ENCODE peak calls at places on chromosomes 1 and 21, in four cellular contexts. One of them, this sample, is unnamed.

GRCh38 chr1:192512426-192513125 is 63.0 kb upstream of the RGS1 start:
- DNase-seq in fibroblast of lung: no peak
- DNase-seq in endodermal cell: no peak
- DNase-seq in astrocyte of the spinal cord: no peak
- DNase-seq in this sample: no peak

GRCh38 chr1:24435782-24436365 is 20.3 kb downstream of the NIPAL3 start:
- DNase-seq in fibroblast of lung: no peak
- DNase-seq in endodermal cell: no peak
- DNase-seq in astrocyte of the spinal cord: no peak
- DNase-seq in this sample: no peak

GRCh38 chr1:26409191-26409751 is 1.3 kb upstream of the LIN28A start:
- DNase-seq in fibroblast of lung: no peak
- DNase-seq in endodermal cell: peak
- DNase-seq in astrocyte of the spinal cord: no peak
- DNase-seq in this sample: no peak

GRCh38 chr1:183227382-183227781 is 41.3 kb downstream of the LAMC2 start:
- DNase-seq in fibroblast of lung: no peak
- DNase-seq in endodermal cell: no peak
- DNase-seq in astrocyte of the spinal cord: no peak
- DNase-seq in this sample: no peak

GRCh38 chr1:114703242-114703641 is 7.9 kb upstream of the AMPD1 start:
- DNase-seq in fibroblast of lung: peak
- DNase-seq in endodermal cell: no peak
- DNase-seq in astrocyte of the spinal cord: no peak
- DNase-seq in this sample: no peak

GRCh38 chr21:15015622-15016471 is 49.0 kb downstream of the NRIP1 start:
- DNase-seq in fibroblast of lung: peak
- DNase-seq in endodermal cell: no peak
- DNase-seq in astrocyte of the spinal cord: peak
- DNase-seq in this sample: peak

GRCh38 chr1:189500777-189501176 is 976.9 kb downstream of the BRINP3 start:
- DNase-seq in fibroblast of lung: peak
- DNase-seq in endodermal cell: no peak
- DNase-seq in astrocyte of the spinal cord: peak
- DNase-seq in this sample: peak

GRCh38 chr1:43256675-43257570 is 12.9 kb upstream of the TMEM125 start:
- DNase-seq in fibroblast of lung: no peak
- DNase-seq in endodermal cell: no peak
- DNase-seq in astrocyte of the spinal cord: no peak
- DNase-seq in this sample: no peak

GRCh38 chr1:235938714-235939487 is 72.2 kb upstream of the LYST start:
- DNase-seq in fibroblast of lung: no peak
- DNase-seq in endodermal cell: no peak
- DNase-seq in astrocyte of the spinal cord: no peak
- DNase-seq in this sample: no peak

GRCh38 chr1:204445860-204446412 is 34.3 kb upstream of the PPP1R15B start:
- DNase-seq in fibroblast of lung: peak
- DNase-seq in endodermal cell: peak
- DNase-seq in astrocyte of the spinal cord: no peak
- DNase-seq in this sample: no peak

GRCh38 chr1:217484881-217485280 is 146.0 kb downstream of the GPATCH2 start:
- DNase-seq in fibroblast of lung: no peak
- DNase-seq in endodermal cell: no peak
- DNase-seq in astrocyte of the spinal cord: no peak
- DNase-seq in this sample: no peak

GRCh38 chr1:91813813-91814212 is 72.1 kb downstream of the TGFBR3 start:
- DNase-seq in fibroblast of lung: no peak
- DNase-seq in endodermal cell: no peak
- DNase-seq in astrocyte of the spinal cord: no peak
- DNase-seq in this sample: no peak

GRCh38 chr1:184237588-184237987 is 149.2 kb upstream of the C1orf21 start:
- DNase-seq in fibroblast of lung: no peak
- DNase-seq in endodermal cell: no peak
- DNase-seq in astrocyte of the spinal cord: no peak
- DNase-seq in this sample: no peak

GRCh38 chr1:169109561-169110134 is 3.2 kb downstream of the ATP1B1 start:
- DNase-seq in fibroblast of lung: peak
- DNase-seq in endodermal cell: peak
- DNase-seq in astrocyte of the spinal cord: peak
- DNase-seq in this sample: peak

GRCh38 chr1:45116340-45116739 is 90.1 kb downstream of the ZSWIM5 start:
- DNase-seq in fibroblast of lung: no peak
- DNase-seq in endodermal cell: no peak
- DNase-seq in astrocyte of the spinal cord: no peak
- DNase-seq in this sample: no peak

GRCh38 chr1:234987415-234988159 is 141.1 kb downstream of the TOMM20 start:
- DNase-seq in fibroblast of lung: peak
- DNase-seq in endodermal cell: peak
- DNase-seq in astrocyte of the spinal cord: peak
- DNase-seq in this sample: peak

GRCh38 chr1:82485591-82486369 is 685.0 kb downstream of the ADGRL2 start:
- DNase-seq in fibroblast of lung: peak
- DNase-seq in endodermal cell: peak
- DNase-seq in astrocyte of the spinal cord: peak
- DNase-seq in this sample: peak

GRCh38 chr1:53025778-53026131 is 36.3 kb upstream of the PODN start:
- DNase-seq in fibroblast of lung: peak
- DNase-seq in endodermal cell: no peak
- DNase-seq in astrocyte of the spinal cord: no peak
- DNase-seq in this sample: no peak

GRCh38 chr1:21520899-21521716 is 11.9 kb downstream of the ALPL start:
- DNase-seq in fibroblast of lung: peak
- DNase-seq in endodermal cell: peak
- DNase-seq in astrocyte of the spinal cord: peak
- DNase-seq in this sample: peak

GRCh38 chr1:10708807-10709523 is 87.5 kb downstream of the CASZ1 start:
- DNase-seq in fibroblast of lung: no peak
- DNase-seq in endodermal cell: no peak
- DNase-seq in astrocyte of the spinal cord: no peak
- DNase-seq in this sample: no peak

GRCh38 chr1:172654535-172654934 is 4.4 kb upstream of the FASLG start:
- DNase-seq in fibroblast of lung: peak
- DNase-seq in endodermal cell: no peak
- DNase-seq in astrocyte of the spinal cord: peak
- DNase-seq in this sample: peak

GRCh38 chr1:226397011-226397926 is 10.6 kb downstream of the PARP1 start:
- DNase-seq in fibroblast of lung: no peak
- DNase-seq in endodermal cell: no peak
- DNase-seq in astrocyte of the spinal cord: no peak
- DNase-seq in this sample: no peak

GRCh38 chr1:205519541-205520131 is 15.2 kb downstream of the CDK18 start:
- DNase-seq in fibroblast of lung: peak
- DNase-seq in endodermal cell: peak
- DNase-seq in astrocyte of the spinal cord: no peak
- DNase-seq in this sample: no peak

GRCh38 chr1:61244114-61244513 is 161.8 kb downstream of the NFIA start:
- DNase-seq in fibroblast of lung: peak
- DNase-seq in endodermal cell: no peak
- DNase-seq in astrocyte of the spinal cord: peak
- DNase-seq in this sample: peak

GRCh38 chr1:245444971-245445370 is 290.2 kb downstream of the KIF26B start:
- DNase-seq in fibroblast of lung: no peak
- DNase-seq in endodermal cell: peak
- DNase-seq in astrocyte of the spinal cord: no peak
- DNase-seq in this sample: no peak

GRCh38 chr1:36369061-36369470 is 16.7 kb downstream of the STK40 start:
- DNase-seq in fibroblast of lung: peak
- DNase-seq in endodermal cell: peak
- DNase-seq in astrocyte of the spinal cord: peak
- DNase-seq in this sample: peak

GRCh38 chr1:12097321-12097720 is 34.2 kb downstream of the TNFRSF8 start:
- DNase-seq in fibroblast of lung: no peak
- DNase-seq in endodermal cell: no peak
- DNase-seq in astrocyte of the spinal cord: no peak
- DNase-seq in this sample: no peak

GRCh38 chr1:100361249-100362089 is 9.2 kb downstream of the CDC14A start:
- DNase-seq in fibroblast of lung: no peak
- DNase-seq in endodermal cell: no peak
- DNase-seq in astrocyte of the spinal cord: no peak
- DNase-seq in this sample: no peak

GRCh38 chr1:100363831-100364230 is 11.5 kb downstream of the CDC14A start:
- DNase-seq in fibroblast of lung: no peak
- DNase-seq in endodermal cell: no peak
- DNase-seq in astrocyte of the spinal cord: no peak
- DNase-seq in this sample: no peak

GRCh38 chr1:100366209-100366525 is 13.9 kb downstream of the CDC14A start:
- DNase-seq in fibroblast of lung: no peak
- DNase-seq in endodermal cell: no peak
- DNase-seq in astrocyte of the spinal cord: no peak
- DNase-seq in this sample: no peak

GRCh38 chr1:100362821-100363466 is 10.6 kb downstream of the CDC14A start:
- DNase-seq in fibroblast of lung: no peak
- DNase-seq in endodermal cell: peak
- DNase-seq in astrocyte of the spinal cord: peak
- DNase-seq in this sample: peak

DNA sequence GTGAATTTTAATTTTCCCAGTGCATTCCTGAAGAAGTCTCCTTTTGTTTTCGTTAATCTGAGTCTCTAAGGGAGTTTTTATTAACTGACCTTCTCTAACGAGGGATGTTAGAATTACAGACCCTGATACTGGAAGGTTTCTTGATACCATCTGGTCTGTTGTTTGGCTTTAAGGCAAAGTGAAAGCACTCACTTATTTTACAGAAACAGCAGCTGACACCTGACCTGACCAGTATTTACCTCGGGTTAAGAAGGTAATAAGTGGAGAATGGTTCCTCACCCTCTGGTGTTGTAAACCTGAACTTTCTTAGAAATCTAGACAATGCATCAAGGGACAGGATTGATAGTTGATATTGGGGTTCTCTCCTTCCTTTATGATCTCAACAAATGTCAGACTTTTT is 12.4 kb downstream of the CDC14A start:
- DNase-seq in fibroblast of lung: no peak
- DNase-seq in endodermal cell: no peak
- DNase-seq in astrocyte of the spinal cord: no peak
- DNase-seq in this sample: no peak
- H3K4me3 ChIP-seq in fibroblast of lung: no peak
- H3K4me3 ChIP-seq in endodermal cell: no peak
- H3K4me3 ChIP-seq in astrocyte of the spinal cord: no peak
- H3K4me3 ChIP-seq in this sample: no peak

GRCh38 chr21:16539041-16539440 is 809.3 kb downstream of the USP25 start:
- DNase-seq in fibroblast of lung: no peak
- DNase-seq in endodermal cell: no peak
- DNase-seq in astrocyte of the spinal cord: peak
- DNase-seq in this sample: no peak

GRCh38 chr21:16534408-16535099 is 804.8 kb downstream of the USP25 start:
- DNase-seq in fibroblast of lung: peak
- DNase-seq in endodermal cell: no peak
- DNase-seq in astrocyte of the spinal cord: peak
- DNase-seq in this sample: peak

GRCh38 chr21:16535100-16535418 is 805.3 kb downstream of the USP25 start:
- DNase-seq in fibroblast of lung: peak
- DNase-seq in endodermal cell: no peak
- DNase-seq in astrocyte of the spinal cord: peak
- DNase-seq in this sample: peak

GRCh38 chr21:16533692-16534407 is 804.1 kb downstream of the USP25 start:
- DNase-seq in fibroblast of lung: no peak
- DNase-seq in endodermal cell: no peak
- DNase-seq in astrocyte of the spinal cord: no peak
- DNase-seq in this sample: no peak

GRCh38 chr21:16536661-16537359 is 807.0 kb downstream of the USP25 start:
- DNase-seq in fibroblast of lung: peak
- DNase-seq in endodermal cell: no peak
- DNase-seq in astrocyte of the spinal cord: peak
- DNase-seq in this sample: no peak
- H3K4me3 ChIP-seq in fibroblast of lung: peak
- H3K4me3 ChIP-seq in endodermal cell: no peak
- H3K4me3 ChIP-seq in astrocyte of the spinal cord: peak
- H3K4me3 ChIP-seq in this sample: peak

DNA sequence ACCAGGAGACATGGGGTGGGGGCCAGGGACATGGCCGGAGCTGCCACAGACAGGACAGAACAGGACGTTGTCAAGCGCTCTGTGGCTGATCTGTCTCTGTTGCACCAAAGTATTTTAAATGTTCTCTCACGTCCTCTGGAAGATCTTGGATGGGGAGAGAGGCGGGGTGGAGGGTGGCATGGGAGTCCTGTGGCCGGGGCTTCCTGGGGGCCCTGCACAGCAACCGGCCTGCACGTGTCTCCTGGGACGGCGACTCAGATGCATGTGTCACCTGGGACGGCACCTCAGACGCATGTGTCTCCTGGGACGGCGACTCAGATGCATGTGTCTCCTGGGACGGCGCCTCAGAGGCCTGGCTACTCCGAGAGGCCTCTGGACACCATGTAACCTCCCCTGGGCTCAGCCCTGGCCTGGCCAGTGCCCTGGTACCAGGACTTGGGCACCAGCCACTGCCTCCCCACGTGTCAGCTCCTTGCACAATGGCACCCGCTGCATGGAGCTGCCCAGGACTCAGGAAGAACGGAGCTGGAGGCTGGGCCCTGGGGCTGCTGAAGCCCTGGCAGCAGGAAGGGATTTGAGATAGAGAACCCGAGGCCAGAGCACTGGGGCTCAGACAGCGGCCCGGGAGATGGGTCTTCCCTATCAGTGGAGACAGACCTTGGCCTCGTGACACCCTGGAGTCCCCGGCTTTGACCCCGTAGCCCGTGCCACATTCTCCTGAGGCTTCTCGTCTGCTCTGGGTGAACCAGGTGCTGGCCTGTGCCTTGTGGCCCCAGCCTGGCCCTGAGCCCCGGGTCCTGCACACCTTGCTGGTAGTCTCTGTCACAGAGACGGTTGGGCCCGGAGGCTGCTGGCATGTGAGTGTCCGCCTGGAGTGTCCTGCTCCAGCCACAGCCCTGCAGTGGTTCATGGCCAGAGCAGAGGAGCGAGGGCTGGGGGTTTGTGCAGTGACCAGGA is 14.7 kb upstream of the SLC19A1 start:
- DNase-seq in fibroblast of lung: no peak
- DNase-seq in endodermal cell: peak
- DNase-seq in astrocyte of the spinal cord: no peak
- DNase-seq in this sample: no peak
- H3K4me3 ChIP-seq in fibroblast of lung: no peak
- H3K4me3 ChIP-seq in endodermal cell: no peak
- H3K4me3 ChIP-seq in astrocyte of the spinal cord: no peak
- H3K4me3 ChIP-seq in this sample: no peak

DNA sequence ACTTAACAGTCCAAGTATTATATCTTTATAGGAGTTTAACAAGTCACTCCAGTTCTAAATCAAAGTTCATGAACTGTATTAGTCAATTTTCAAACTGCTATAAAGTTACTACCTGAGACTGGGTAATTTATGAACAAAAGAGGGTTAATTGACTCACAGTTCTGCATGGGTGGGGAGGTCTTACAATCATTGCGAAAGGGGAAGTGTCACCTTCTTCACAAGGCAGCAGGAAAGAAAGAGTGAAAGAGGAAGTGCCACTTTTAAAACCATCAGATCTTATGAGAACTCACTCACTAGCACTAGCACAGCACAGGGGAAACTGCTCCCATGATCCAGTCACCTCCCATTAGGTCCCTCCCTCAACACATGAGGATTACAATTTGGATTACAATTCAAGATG is 70.0 kb downstream of the CLCA4 start:
- DNase-seq in fibroblast of lung: no peak
- DNase-seq in endodermal cell: no peak
- DNase-seq in astrocyte of the spinal cord: no peak
- DNase-seq in this sample: no peak
- H3K4me3 ChIP-seq in fibroblast of lung: no peak
- H3K4me3 ChIP-seq in endodermal cell: no peak
- H3K4me3 ChIP-seq in astrocyte of the spinal cord: no peak
- H3K4me3 ChIP-seq in this sample: no peak

GRCh38 chr1:38053416-38054091 is 7.0 kb upstream of the POU3F1 start:
- DNase-seq in fibroblast of lung: no peak
- DNase-seq in endodermal cell: no peak
- DNase-seq in astrocyte of the spinal cord: no peak
- DNase-seq in this sample: no peak
- H3K4me3 ChIP-seq in fibroblast of lung: no peak
- H3K4me3 ChIP-seq in endodermal cell: no peak
- H3K4me3 ChIP-seq in astrocyte of the spinal cord: no peak
- H3K4me3 ChIP-seq in this sample: no peak